ENCODE peak calls at places on chromosome 2, in seven cellular contexts. Q is aorta; B is H7; R is mesendoderm; A is activated T-helper 1 cell treated with anti-CD3 and anti-CD28 coated beads, Interleukin-12 subunit alpha, Interleukin-12 subunit beta, Interleukin-2, Interleukin-4 antibody, amounts not matched to agents 30 ng/mL and 10 ng/mL and 1 ng/mL, durations not matched to agents 14 hours and 24 hours and 36 hours; G is mesothelial cell of epicardium; L is choroid plexus epithelial cell. O is an unnamed sample.

GRCh38 chr2:64105676-64106461 is 38.4 kb downstream of the PELI1 start:
- DNase-seq in A (no peak), G (no peak), Q (no peak), B (no peak), L (peak; percentile 29), R (no peak), O (peak; percentile 64)

GRCh38 chr2:19764998-19765397 is 136.8 kb downstream of the TTC32 start:
- DNase-seq in B (no peak), G (no peak), L (peak; percentile 35), R (no peak), A (no peak), Q (no peak), O (peak; percentile 48)

GRCh38 chr2:20451346-20451745 is 4.5 kb downstream of the RHOB start:
- DNase-seq in A (no peak), R (no peak), B (no peak), L (peak; percentile 74), G (no peak), Q (no peak), O (peak; percentile 58)

GRCh38 chr2:224565452-224566035 is 19.6 kb downstream of the CUL3 start:
- DNase-seq in G (no peak), Q (no peak), B (no peak), A (no peak), L (no peak), R (no peak), O (no peak)

GRCh38 chr2:180573951-180574350 is 406.5 kb upstream of the UBE2E3 start:
- DNase-seq in R (no peak), B (no peak), G (no peak), Q (no peak), A (no peak), L (peak; percentile 15), O (no peak)

GRCh38 chr2:58871469-58872142 is 630.5 kb upstream of the FANCL start:
- DNase-seq in L (peak; percentile 16), R (peak; percentile 46), Q (no peak), G (no peak), B (no peak), A (no peak), O (no peak)

GRCh38 chr2:33535409-33535808 is 59.0 kb downstream of the RASGRP3 start:
- DNase-seq in R (no peak), B (no peak), G (no peak), A (no peak), Q (no peak), L (no peak), O (no peak)

GRCh38 chr2:207533609-207534008 is 3.8 kb downstream of the CREB1 start:
- DNase-seq in L (no peak), Q (no peak), A (no peak), R (no peak), B (no peak), G (no peak), O (no peak)

GRCh38 chr2:5798083-5798482 is 105.9 kb downstream of the SOX11 start:
- DNase-seq in Q (no peak), L (peak; percentile 5), G (no peak), R (peak; percentile 6), B (no peak), A (no peak), O (peak; percentile 56)

GRCh38 chr2:203594541-203594940 is 59.4 kb upstream of the RAPH1 start:
- DNase-seq in G (no peak), L (peak; percentile 81), B (no peak), R (no peak), A (no peak), Q (no peak), O (no peak)

GRCh38 chr2:120257522-120257921 is 4.9 kb downstream of the RALB start:
- DNase-seq in Q (no peak), A (no peak), B (peak; percentile 4), L (no peak), R (no peak), G (no peak), O (no peak)

GRCh38 chr2:129061079-129061785 is 742.6 kb upstream of the HS6ST1 start:
- DNase-seq in R (no peak), A (no peak), G (no peak), Q (no peak), B (no peak), L (peak; percentile 33), O (peak; percentile 78)